ENCODE peak calls at places on chromosome 10, in five cellular contexts. Q is mammary epithelial cell; F is upper lobe of right lung; U is CD8-positive, alpha-beta memory T cell; I is GM23338. N is an unnamed sample.
A peak's percentile ranks its signal among the peaks of the same experiment; 100 is the strongest.

GRCh38 chr10:101050206-101051069 is 11.4 kb upstream of the KAZALD1 start:
- DNase-seq in Q (no peak), F (peak; percentile 86), I (peak; percentile 89), U (peak; percentile 72), N (peak; percentile 94)

GRCh38 chr10:90458054-90458453 is 399.8 kb downstream of the HTR7 start:
- DNase-seq in F (no peak), I (no peak), Q (no peak), U (no peak), N (no peak)

GRCh38 chr10:92839191-92840085 is 8.9 kb upstream of the EXOC6 start:
- DNase-seq in U (peak; percentile 20), I (peak; percentile 90), Q (no peak), F (peak; percentile 79), N (peak; percentile 68)

GRCh38 chr10:125263551-125263950 is 103.2 kb upstream of the CTBP2 start:
- DNase-seq in Q (peak; percentile 86), U (no peak), F (no peak), I (peak; percentile 25), N (no peak)

GRCh38 chr10:131902211-131902610 is 1.4 kb downstream of the PPP2R2D start:
- DNase-seq in I (no peak), U (no peak), Q (no peak), F (peak; percentile 16), N (peak; percentile 44)

GRCh38 chr10:8897769-8898168 is 843.3 kb downstream of the GATA3 start:
- DNase-seq in I (no peak), U (no peak), Q (no peak), F (no peak), N (no peak)

GRCh38 chr10:33492914-33493313 is 158.4 kb upstream of the NRP1 start:
- DNase-seq in F (no peak), U (no peak), Q (no peak), I (no peak), N (no peak)

GRCh38 chr10:100303724-100304319 is 17.3 kb upstream of the BLOC1S2 start:
- DNase-seq in I (peak; percentile 79), F (no peak), U (no peak), Q (peak; percentile 15), N (peak; percentile 61)

GRCh38 chr10:113939212-113939860 is 84.9 kb downstream of the NHLRC2 start:
- DNase-seq in F (no peak), Q (no peak), I (no peak), U (no peak), N (no peak)

GRCh38 chr10:50510517-50511473 is 113.0 kb downstream of the SGMS1 start:
- DNase-seq in F (no peak), I (no peak), U (no peak), Q (no peak), N (no peak)

GRCh38 chr10:44990302-44990655 is 10.4 kb upstream of the ZNF22 start:
- DNase-seq in I (peak; percentile 84), Q (no peak), F (no peak), U (no peak), N (peak; percentile 80)

GRCh38 chr10:24333736-24334135 is 124.8 kb downstream of the KIAA1217 start:
- DNase-seq in I (no peak), F (no peak), Q (no peak), U (no peak), N (no peak)

GRCh38 chr10:34830527-34830926 is 15.4 kb upstream of the PARD3 start:
- DNase-seq in I (no peak), U (no peak), Q (no peak), F (no peak), N (no peak)

GRCh38 chr10:78512205-78512550 is 478.5 kb downstream of the RPS24 start:
- DNase-seq in F (no peak), I (no peak), U (no peak), Q (no peak), N (no peak)

GRCh38 chr10:59448616-59449015 is 86.3 kb upstream of the FAM13C start:
- DNase-seq in U (no peak), F (no peak), I (no peak), Q (peak; percentile 80), N (no peak)

GRCh38 chr10:89563861-89564478 is 28.6 kb upstream of the SLC16A12 start:
- DNase-seq in F (no peak), U (peak; percentile 2), I (peak; percentile 63), Q (peak; percentile 48), N (peak; percentile 10)

GRCh38 chr10:124627851-124628675 is 116.1 kb downstream of the FAM53B start:
- DNase-seq in I (no peak), Q (no peak), U (no peak), F (no peak), N (no peak)

GRCh38 chr10:129031233-129032150 is 435.5 kb upstream of the MGMT start:
- DNase-seq in U (no peak), I (peak; percentile 80), Q (peak; percentile 1), F (no peak), N (peak; percentile 93)

GRCh38 chr10:21510218-21511070 is 15.0 kb downstream of the SKIDA1 start:
- DNase-seq in Q (no peak), I (peak; percentile 86), U (no peak), F (peak; percentile 63), N (peak; percentile 90)

GRCh38 chr10:66782776-66783175 is 143.1 kb upstream of the LRRTM3 start:
- DNase-seq in I (no peak), Q (no peak), F (no peak), U (no peak), N (no peak)

GRCh38 chr10:88395677-88396076 is 187.4 kb downstream of the RNLS start:
- DNase-seq in F (no peak), I (no peak), U (no peak), Q (peak; percentile 54), N (no peak)

GRCh38 chr10:12788277-12788676 is 213.2 kb downstream of the CCDC3 start:
- DNase-seq in F (no peak), U (no peak), I (no peak), Q (no peak), N (no peak)

GRCh38 chr10:126646101-126646500 is 24.4 kb downstream of the C10orf90 start:
- DNase-seq in F (no peak), I (no peak), Q (peak; percentile 5), U (no peak), N (no peak)

GRCh38 chr10:5977471-5978370 is at the start of gene IL15RA:
- DNase-seq in F (peak; percentile 91), U (peak; percentile 83), Q (peak; percentile 78), I (peak; percentile 78), N (peak; percentile 87)

GRCh38 chr10:114320249-114321116 is 81.4 kb downstream of the VWA2 start:
- DNase-seq in U (no peak), I (peak; percentile 11), F (no peak), Q (peak; percentile 100), N (peak; percentile 67)

GRCh38 chr10:119713744-119714483 is 11.9 kb upstream of the INPP5F start:
- DNase-seq in I (no peak), F (no peak), Q (no peak), U (no peak), N (no peak)

GRCh38 chr10:44046605-44047004 is 338.3 kb downstream of the CXCL12 start:
- DNase-seq in U (no peak), F (no peak), Q (peak; percentile 73), I (no peak), N (no peak)

GRCh38 chr10:83817797-83818196 is 321.5 kb upstream of the GHITM start:
- DNase-seq in U (no peak), I (peak; percentile 2), F (no peak), Q (no peak), N (no peak)

GRCh38 chr10:108465871-108466641 is 1301.5 kb upstream of the SORCS1 start:
- DNase-seq in F (peak; percentile 73), Q (peak; percentile 1), U (no peak), I (peak; percentile 78), N (peak; percentile 73)

GRCh38 chr10:45008524-45009161 is 7.9 kb downstream of the ZNF22 start:
- DNase-seq in U (no peak), Q (peak; percentile 85), F (no peak), I (peak; percentile 92), N (peak; percentile 66)

GRCh38 chr10:92241158-92241500 is 49.7 kb downstream of the CPEB3 start:
- DNase-seq in I (peak; percentile 72), Q (peak; percentile 24), F (no peak), U (no peak), N (peak; percentile 52)

GRCh38 chr10:2985729-2986232 is 81.6 kb upstream of the PFKP start:
- DNase-seq in I (no peak), U (no peak), Q (peak; percentile 64), F (peak; percentile 75), N (peak; percentile 53)

GRCh38 chr10:124283215-124284046 is 135.3 kb downstream of the OAT start:
- DNase-seq in U (no peak), F (no peak), I (no peak), Q (no peak), N (no peak)

GRCh38 chr10:100519321-100520051 is at the start of gene SEC31B:
- DNase-seq in Q (no peak), F (peak; percentile 69), U (no peak), I (peak; percentile 76), N (peak; percentile 85)

GRCh38 chr10:87603196-87603595 is 56.5 kb upstream of the PAPSS2 start:
- DNase-seq in F (no peak), Q (no peak), U (no peak), I (no peak), N (no peak)

GRCh38 chr10:86971146-86971991 is 3.1 kb downstream of the ADIRF start:
- DNase-seq in I (peak; percentile 76), Q (peak; percentile 89), U (peak; percentile 88), F (peak; percentile 96), N (peak; percentile 88)

GRCh38 chr10:59376817-59377340 is 14.5 kb upstream of the FAM13C start:
- DNase-seq in Q (peak; percentile 3), I (no peak), F (no peak), U (no peak), N (no peak)

GRCh38 chr10:104233817-104234216 is 1.7 kb upstream of the CFAP43 start:
- DNase-seq in F (no peak), I (no peak), Q (no peak), U (no peak), N (no peak)

GRCh38 chr10:71216751-71217265 is 4.4 kb downstream of the UNC5B start:
- DNase-seq in U (no peak), Q (peak; percentile 20), F (peak; percentile 60), I (no peak), N (peak; percentile 76)
- H3K27me3 ChIP-seq in U (peaks cover 23% of the 10 kb centered on the region), Q (no peaks in the 10 kb centered on the region), F (no peaks in the 10 kb centered on the region), I (peaks cover 26% of the 10 kb centered on the region), N (peaks cover 24% of the 10 kb centered on the region)

GRCh38 chr10:118455181-118455695 is 113.1 kb upstream of the FAM204A start:
- DNase-seq in Q (no peak), U (no peak), I (no peak), F (no peak), N (no peak)

GRCh38 chr10:118463740-118464139 is 121.6 kb upstream of the FAM204A start:
- DNase-seq in U (no peak), Q (no peak), F (no peak), I (no peak), N (no peak)

GRCh38 chr10:118457824-118458428 is 115.8 kb upstream of the FAM204A start:
- DNase-seq in I (no peak), F (no peak), Q (no peak), U (no peak), N (no peak)

GRCh38 chr10:118458957-118459641 is 117.0 kb upstream of the FAM204A start:
- DNase-seq in U (no peak), F (no peak), I (peak; percentile 24), Q (no peak), N (no peak)

GRCh38 chr10:118459642-118460193 is 117.6 kb upstream of the FAM204A start:
- DNase-seq in I (peak; percentile 88), Q (peak; percentile 52), U (peak; percentile 5), F (no peak), N (peak; percentile 42)
- H3K4me3 ChIP-seq in I (no peak overlapping the region), Q (no peak overlapping the region), U (peak overlapping the region; percentile 24), F (no peak overlapping the region), N (no peak overlapping the region)

GRCh38 chr10:29486466-29486865 is 148.3 kb downstream of the SVIL start:
- DNase-seq in I (no peak), Q (no peak), F (no peak), U (no peak), N (no peak)
- H3K36me3 ChIP-seq in I (no peaks in the 10 kb centered on the region), Q (peaks cover 25% of the 10 kb centered on the region), F (peaks cover 71% of the 10 kb centered on the region), U (no peaks in the 10 kb centered on the region), N (no peaks in the 10 kb centered on the region)

GRCh38 chr10:62843591-62843990 is 27.4 kb upstream of the EGR2 start:
- DNase-seq in I (peak; percentile 4), F (no peak), U (no peak), Q (no peak), N (no peak)
- H3K27me3 ChIP-seq in I (no peaks in the 10 kb centered on the region), F (no peaks in the 10 kb centered on the region), U (no peaks in the 10 kb centered on the region), Q (no peaks in the 10 kb centered on the region), N (no peaks in the 10 kb centered on the region)